ENCODE peak calls at places on chromosomes 11 and 22, in seven cellular contexts. A is colonic mucosa, T is psoas muscle, Q is A549, N is H9, G is dorsolateral prefrontal cortex, C is SK-N-SH. E is an unnamed sample.

GRCh38 chr11:128512478-128513127 is 74.8 kb downstream of the ETS1 start:
- DNase-seq in Q (no peak), T (no peak), G (no peak), N (no peak), A (no peak), C (no peak), E (no peak)

GRCh38 chr11:129943036-129943435 is 47.7 kb upstream of the NFRKB start:
- DNase-seq in A (no peak), T (no peak), Q (no peak), G (no peak), C (no peak), N (no peak), E (no peak)

GRCh38 chr22:24813861-24814770 is 8.1 kb downstream of the SGSM1 start:
- DNase-seq in G (no peak), N (no peak), T (no peak), A (no peak), Q (no peak), C (no peak), E (no peak)

GRCh38 chr11:66268953-66269906 is 791 bp downstream of the RAB1B start:
- DNase-seq in T (no peak), N (peak), A (no peak), G (no peak), C (peak), Q (peak), E (no peak)

GRCh38 chr11:118996926-118997626 is 862 bp upstream of the CENATAC start:
- DNase-seq in G (no peak), Q (peak), N (peak), A (no peak), C (peak), T (no peak), E (no peak)

GRCh38 chr22:30694171-30694637 is 470 bp upstream of the OSBP2 start:
- DNase-seq in T (peak), C (peak), N (peak), Q (peak), G (peak), A (peak), E (peak)

GRCh38 chr11:43393765-43394355 is 35.1 kb downstream of the TTC17 start:
- DNase-seq in C (no peak), Q (no peak), N (no peak), A (peak), T (no peak), G (no peak), E (no peak)

GRCh38 chr11:130180491-130180890 is 20.9 kb downstream of the ST14 start:
- DNase-seq in T (no peak), N (no peak), C (no peak), Q (no peak), A (peak), G (no peak), E (no peak)

GRCh38 chr22:47423861-47424820 is 661.7 kb downstream of the TBC1D22A start:
- DNase-seq in A (no peak), Q (no peak), G (no peak), N (no peak), C (no peak), T (no peak), E (no peak)

DNA sequence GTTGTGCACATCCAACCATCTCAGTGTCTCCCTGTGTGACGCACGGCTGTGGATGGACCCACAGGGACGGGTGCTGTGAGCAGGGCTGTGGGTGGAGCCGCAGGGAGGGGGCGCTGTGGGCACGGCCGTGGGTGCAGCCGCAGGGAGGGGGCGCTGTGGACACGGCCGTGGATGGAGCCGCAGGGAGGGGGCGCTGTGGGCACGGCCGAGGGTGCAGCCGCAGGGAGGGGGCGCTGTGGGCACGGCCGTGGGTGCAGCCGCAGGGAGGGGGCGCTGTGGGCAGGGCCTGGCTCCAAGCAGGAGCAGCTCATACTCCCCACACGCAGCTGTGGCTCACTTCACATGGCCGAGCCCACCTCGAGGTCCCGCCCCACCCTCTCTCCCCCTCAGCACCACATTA is 6.0 kb upstream of the MAPK11 start:
- DNase-seq in T (peak), G (peak), Q (no peak), N (peak), A (peak), C (peak), E (no peak)
- TF ChIP-seq CTCF in T (peak), G (peak), Q (peak), N (peak), A (peak), C (peak), E (peak)

GRCh38 chr11:47394050-47394321 is 14.4 kb upstream of the SLC39A13 start:
- DNase-seq in C (no peak), T (peak), G (no peak), N (peak), Q (no peak), A (no peak), E (no peak)
- H3K27ac ChIP-seq in C (no peak), T (peak), G (peak), N (no peak), Q (no peak), A (peak), E (peak)

DNA sequence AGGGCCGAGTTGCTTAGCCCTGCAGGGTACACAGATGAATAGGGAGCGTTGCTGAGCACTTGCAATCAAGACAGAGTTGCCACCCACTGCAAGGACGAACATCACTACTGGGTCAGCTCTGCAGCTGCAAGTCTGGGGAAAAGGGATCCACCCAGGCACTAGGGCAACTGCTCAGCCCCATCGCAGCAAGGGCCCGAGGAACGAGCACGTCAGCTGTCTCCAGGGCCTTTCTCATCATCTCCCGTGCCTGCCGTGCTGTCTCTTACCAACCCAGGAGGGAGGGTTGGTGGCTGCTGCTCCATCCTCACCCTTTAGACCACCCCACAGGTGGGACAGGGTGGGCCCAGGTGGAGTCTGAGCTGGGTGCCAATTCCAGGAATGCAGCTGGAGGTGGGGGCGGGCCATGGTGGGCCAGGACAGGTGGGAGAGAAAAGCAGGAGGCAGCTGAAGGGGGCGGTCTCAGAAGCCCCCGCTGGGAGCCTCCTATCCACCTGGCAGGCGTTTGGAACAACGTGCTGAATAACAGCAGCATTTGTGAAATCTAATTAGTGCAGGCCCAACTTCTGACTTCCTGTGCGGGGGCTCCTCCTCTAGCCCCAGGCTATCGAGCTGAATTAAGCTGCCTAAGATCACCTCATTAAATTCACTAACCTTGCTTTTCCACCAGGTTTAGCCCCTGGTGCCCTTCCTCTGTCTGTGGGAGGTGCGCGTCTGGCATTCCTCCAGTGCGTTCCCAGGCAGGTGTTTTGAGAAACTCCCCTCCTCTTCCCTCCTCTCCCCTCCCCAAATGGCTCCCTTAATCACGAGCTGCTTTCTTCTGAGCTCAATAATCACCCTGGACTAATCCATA is 252.5 kb downstream of the ST3GAL4 start:
- DNase-seq in Q (no peak), N (peak), A (no peak), T (no peak), G (no peak), C (no peak), E (no peak)
- TF ChIP-seq CTCF in Q (no peak), N (no peak), A (no peak), T (no peak), G (no peak), C (no peak), E (no peak)

GRCh38 chr11:61626580-61627380 is 45.9 kb upstream of the SYT7 start:
- DNase-seq in A (peak), T (no peak), N (peak), C (no peak), G (no peak), Q (no peak), E (no peak)

GRCh38 chr11:61629082-61629481 is 48.2 kb upstream of the SYT7 start:
- DNase-seq in T (no peak), N (no peak), C (no peak), A (no peak), Q (no peak), G (no peak), E (no peak)

GRCh38 chr11:61630104-61630503 is 49.2 kb upstream of the SYT7 start:
- DNase-seq in G (no peak), N (no peak), Q (no peak), C (no peak), T (no peak), A (no peak), E (no peak)

GRCh38 chr11:61625525-61625924 is 44.6 kb upstream of the SYT7 start:
- DNase-seq in Q (no peak), T (no peak), N (no peak), A (no peak), C (no peak), G (no peak), E (no peak)

DNA sequence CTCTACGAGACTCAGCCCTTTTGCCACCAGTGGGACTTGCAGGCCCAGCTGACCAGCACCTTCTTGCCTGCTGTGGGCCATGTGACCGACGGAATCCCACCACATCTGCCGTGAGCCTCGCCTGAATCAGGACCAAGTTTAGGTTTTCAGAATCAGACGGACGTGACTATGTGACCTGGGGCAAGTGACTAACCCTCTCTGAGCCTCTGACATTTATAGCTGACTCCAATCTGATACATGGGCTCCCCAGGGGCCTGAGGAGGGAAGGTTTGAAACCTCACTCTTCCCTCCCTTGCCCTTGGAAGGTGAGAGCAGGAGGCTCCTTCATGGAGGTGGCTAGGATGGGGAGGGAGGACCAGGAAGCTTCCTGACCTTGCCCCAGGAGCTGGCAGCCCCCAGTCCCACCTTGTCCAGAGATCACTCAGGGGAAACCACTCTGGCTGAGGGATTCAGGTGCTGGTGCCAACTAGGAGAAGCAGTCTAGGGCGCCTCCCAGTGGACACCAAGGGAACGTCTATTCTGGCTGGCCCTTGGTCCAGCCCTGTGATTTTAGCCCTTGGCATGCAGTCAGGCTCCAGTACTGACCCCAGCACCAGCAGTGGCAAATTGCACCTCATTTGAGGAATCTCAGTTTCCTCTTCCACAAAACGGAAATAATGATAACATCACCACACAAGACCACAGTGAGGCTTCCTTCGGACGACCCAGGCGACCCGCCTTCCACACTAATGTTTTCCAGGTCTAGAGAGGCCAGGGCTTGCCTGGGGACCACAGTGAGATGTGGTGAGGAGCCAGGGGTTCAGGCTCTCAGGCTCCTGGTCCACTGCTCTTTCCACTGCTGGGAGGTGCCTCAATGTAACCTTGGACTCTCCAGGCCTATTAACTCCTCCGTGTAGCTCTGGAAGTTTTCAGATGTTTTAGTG is 47.2 kb upstream of the SYT7 start:
- DNase-seq in Q (peak), G (peak), T (peak), C (peak), N (peak), A (peak), E (peak)
- H3K27ac ChIP-seq in Q (no peak), G (no peak), T (peak), C (no peak), N (no peak), A (no peak), E (no peak)

GRCh38 chr11:19740586-19740985 is 27.9 kb downstream of the NAV2 start:
- DNase-seq in N (no peak), C (no peak), Q (no peak), G (no peak), A (no peak), T (no peak), E (no peak)

GRCh38 chr11:19738124-19738523 is 25.5 kb downstream of the NAV2 start:
- DNase-seq in Q (no peak), A (no peak), T (no peak), G (no peak), N (no peak), C (peak), E (no peak)

GRCh38 chr11:19737575-19737974 is 24.9 kb downstream of the NAV2 start:
- DNase-seq in G (no peak), Q (no peak), A (no peak), N (no peak), C (no peak), T (no peak), E (no peak)

GRCh38 chr11:19742595-19743292 is 30.1 kb downstream of the NAV2 start:
- DNase-seq in N (peak), C (peak), Q (peak), G (peak), A (peak), T (peak), E (peak)

GRCh38 chr11:19739872-19740271 is 27.2 kb downstream of the NAV2 start:
- DNase-seq in C (no peak), A (no peak), G (no peak), Q (no peak), N (peak), T (no peak), E (no peak)
- TF ChIP-seq CTCF in C (peak), A (no peak), G (peak), Q (peak), N (peak), T (peak), E (peak)

GRCh38 chr11:109306322-109306721 is 115.7 kb upstream of the C11orf87 start:
- DNase-seq in Q (no peak), T (no peak), G (no peak), A (no peak), C (no peak), N (no peak), E (no peak)

GRCh38 chr11:109305009-109305408 is 117.0 kb upstream of the C11orf87 start:
- DNase-seq in Q (no peak), G (no peak), C (no peak), T (no peak), A (no peak), N (no peak), E (no peak)

GRCh38 chr11:109303342-109303741 is 118.6 kb upstream of the C11orf87 start:
- DNase-seq in Q (no peak), N (no peak), G (no peak), A (no peak), T (no peak), C (no peak), E (no peak)

GRCh38 chr11:109302591-109303334 is 119.2 kb upstream of the C11orf87 start:
- DNase-seq in G (no peak), N (no peak), Q (no peak), T (no peak), C (no peak), A (no peak), E (no peak)

DNA sequence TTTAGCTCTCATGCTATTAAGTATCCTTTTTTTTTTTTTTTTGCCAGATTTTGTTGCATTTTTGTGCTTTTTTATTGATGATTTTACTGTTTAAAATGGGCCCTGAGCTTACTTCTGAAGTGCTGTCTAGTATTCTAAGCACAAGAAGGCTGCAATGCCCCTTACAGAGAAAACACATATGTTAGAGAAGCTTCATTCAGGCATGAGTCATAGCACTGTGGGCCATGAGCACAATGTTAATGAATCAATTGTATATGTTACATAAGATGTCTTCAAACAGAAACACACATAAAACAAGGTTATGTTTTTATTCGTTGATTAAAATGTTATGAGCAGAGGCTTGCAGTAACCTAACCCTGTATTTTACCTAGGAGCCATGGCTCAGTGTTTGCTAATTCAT is 117.8 kb upstream of the C11orf87 start:
- DNase-seq in A (no peak), C (no peak), Q (no peak), N (no peak), T (no peak), G (no peak), E (peak)
- H3K27ac ChIP-seq in A (no peak), C (no peak), Q (peak), N (no peak), T (no peak), G (no peak), E (no peak)